ENCODE peak calls at places on chromosomes 7 and 10, in four cellular contexts. R is osteocyte; O is cardiac muscle cell; H is CD8-positive, alpha-beta T cell. J is an unnamed sample.
A peak's percentile ranks its signal among the peaks of the same experiment; 100 is the strongest.

GRCh38 chr10:28676297-28676967 is 889 bp upstream of the BAMBI start:
- DNase-seq in O (peak; percentile 59), H (peak; percentile 17), R (no peak), J (no peak)

GRCh38 chr10:14560274-14560673 is 214.4 kb downstream of the FAM107B start:
- DNase-seq in R (no peak), O (peak; percentile 26), H (peak; percentile 55), J (no peak)

GRCh38 chr10:132538031-132538789 is 623 bp downstream of the INPP5A start:
- DNase-seq in H (no peak), O (no peak), R (no peak), J (peak; percentile 63)

GRCh38 chr10:49700997-49701396 is 21.5 kb downstream of the C10orf53 start:
- DNase-seq in H (no peak), O (peak; percentile 61), R (no peak), J (no peak)

GRCh38 chr7:37683263-37684120 is at the start of gene GPR141:
- DNase-seq in H (no peak), R (no peak), O (no peak), J (no peak)

GRCh38 chr7:100429637-100430449 is at the start of gene MEPCE:
- DNase-seq in R (peak; percentile 100), O (peak; percentile 99), H (peak; percentile 98), J (peak; percentile 99)

GRCh38 chr10:101812606-101813005 is 5.6 kb downstream of the OGA start:
- DNase-seq in H (no peak), R (peak; percentile 42), O (no peak), J (no peak)

GRCh38 chr7:142303650-142304049 is 45.8 kb upstream of the PRSS58 start:
- DNase-seq in O (peak; percentile 58), H (no peak), R (no peak), J (no peak)

GRCh38 chr10:49356945-49357344 is 38.9 kb downstream of the DRGX start:
- DNase-seq in O (no peak), H (no peak), R (no peak), J (no peak)

GRCh38 chr10:74231375-74231774 is 80.4 kb downstream of the ADK start:
- DNase-seq in O (no peak), R (no peak), H (no peak), J (no peak)

GRCh38 chr10:34737772-34738169 is 77.3 kb downstream of the PARD3 start:
- DNase-seq in O (no peak), R (no peak), H (no peak), J (no peak)

GRCh38 chr7:36486336-36486735 is 96.7 kb downstream of the ANLN start:
- DNase-seq in R (no peak), O (no peak), H (no peak), J (no peak)

DNA sequence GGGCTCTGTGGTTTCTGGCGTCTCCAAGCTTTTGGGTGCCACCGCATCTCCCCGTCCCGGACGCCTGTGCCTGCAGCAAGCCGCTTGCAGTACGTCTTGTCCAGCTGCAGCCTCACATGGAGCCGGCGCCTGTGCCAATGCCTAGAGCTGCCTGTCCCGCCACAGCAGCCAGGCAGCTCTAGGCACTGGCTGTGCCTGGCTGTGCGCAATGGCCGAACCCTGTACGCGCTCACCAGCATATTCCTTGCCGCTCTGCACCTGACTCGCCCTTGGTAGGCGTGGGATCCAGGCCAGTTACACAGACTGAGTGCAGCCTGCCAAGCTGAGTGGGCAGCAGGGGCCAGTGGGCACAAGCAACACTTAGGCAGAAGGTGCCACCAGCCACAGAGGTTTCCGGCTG is 381.2 kb upstream of the SORCS1 start:
- DNase-seq in R (no peak), H (no peak), O (no peak), J (peak; percentile 89)
- TF ChIP-seq CTCF in R (no peak), H (no peak), O (no peak), J (no peak)

GRCh38 chr7:73891178-73891885 is 30.4 kb downstream of the TMEM270 start:
- DNase-seq in H (no peak), R (no peak), O (no peak), J (no peak)
- TF ChIP-seq CTCF in H (no peak), R (peak; percentile 34), O (peak; percentile 8), J (peak; percentile 65)

DNA sequence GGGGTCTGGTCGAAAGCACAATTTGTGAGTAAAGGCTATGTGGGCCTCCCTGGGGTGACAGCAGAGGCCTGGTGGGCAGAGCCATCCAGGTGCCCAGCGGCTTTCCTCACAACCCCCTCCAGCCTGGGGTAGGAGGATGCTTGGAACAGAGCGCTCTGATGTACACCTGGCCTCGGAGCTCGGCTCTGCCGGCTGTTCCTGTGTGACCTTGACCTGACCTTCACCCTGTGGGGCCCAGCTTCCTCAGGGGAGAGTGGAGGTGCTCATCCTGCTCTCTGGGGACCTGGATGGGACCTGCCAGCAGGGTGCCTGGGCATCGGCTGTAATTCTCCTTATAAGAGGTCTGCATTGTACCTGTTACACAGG is 28.9 kb downstream of the RET start:
- DNase-seq in R (no peak), O (no peak), H (no peak), J (no peak)
- TF ChIP-seq CTCF in R (no peak), O (no peak), H (peak; percentile 27), J (peak; percentile 24)

GRCh38 chr10:112607506-112607905 is 160.5 kb downstream of the VTI1A start:
- DNase-seq in R (no peak), O (no peak), H (no peak), J (no peak)
- TF ChIP-seq CTCF in R (no peak), O (no peak), H (no peak), J (no peak)

GRCh38 chr10:100518761-100519241 is 860 bp downstream of the SEC31B start:
- DNase-seq in R (peak; percentile 85), H (peak; percentile 71), O (peak; percentile 84), J (no peak)
- TF ChIP-seq CTCF in R (peak; percentile 74), H (peak; percentile 90), O (peak; percentile 63), J (peak; percentile 92)

GRCh38 chr10:96377816-96378294 is 19.1 kb upstream of the OPALIN start:
- DNase-seq in H (no peak), R (no peak), O (no peak), J (no peak)
- TF ChIP-seq CTCF in H (no peak), R (no peak), O (no peak), J (no peak)

GRCh38 chr10:91088300-91089140 is 131.9 kb upstream of the PCGF5 start:
- DNase-seq in R (no peak), H (no peak), O (peak; percentile 55), J (no peak)
- TF ChIP-seq CTCF in R (peak; percentile 35), H (no peak), O (peak; percentile 18), J (peak; percentile 57)